ENCODE peak calls at places on chromosomes 3 and 15, in seven cellular contexts. R is neuronal stem cell, B is IMR-90, T is H9, E is mesenchymal stem cell, Z is mesendoderm, V is trophoblast cell. H is an unnamed sample. For H3K27me3, the result is how much of the 10 kb centered on the place peaks cover.

GRCh38 chr3:48130321-48130881 is 57.8 kb downstream of the CDC25A start:
- DNase-seq in R (no peak), B (peak), T (no peak), E (peak), Z (peak), V (no peak), H (no peak)

GRCh38 chr3:190585771-190586630 is 72.1 kb downstream of the IL1RAP start:
- DNase-seq in R (peak), B (peak), T (peak), E (peak), Z (peak), V (peak), H (peak)

GRCh38 chr15:90869601-90870353 is 1.4 kb downstream of the FURIN start:
- DNase-seq in R (no peak), B (peak), T (peak), E (peak), Z (peak), V (peak), H (peak)

GRCh38 chr3:59726279-59726678 is 676.5 kb upstream of the CFAP20DC start:
- DNase-seq in R (no peak), B (no peak), T (no peak), E (no peak), Z (no peak), V (peak), H (no peak)

GRCh38 chr3:100893108-100893507 is 100.1 kb downstream of the ABI3BP start:
- DNase-seq in R (no peak), B (peak), T (no peak), E (no peak), Z (no peak), V (peak), H (no peak)

GRCh38 chr3:130711885-130712284 is 34.7 kb downstream of the PIK3R4 start:
- DNase-seq in R (no peak), B (peak), T (no peak), E (no peak), Z (no peak), V (no peak), H (no peak)

GRCh38 chr3:58521917-58522680 is 14.9 kb downstream of the ACOX2 start:
- DNase-seq in R (no peak), B (no peak), T (no peak), E (peak), Z (peak), V (peak), H (peak)

GRCh38 chr3:37024092-37024491 is 30.8 kb downstream of the MLH1 start:
- DNase-seq in R (no peak), B (peak), T (no peak), E (peak), Z (no peak), V (no peak), H (no peak)

GRCh38 chr3:173894-174293 is 22.7 kb upstream of the CHL1 start:
- DNase-seq in R (no peak), B (peak), T (no peak), E (no peak), Z (no peak), V (no peak), H (no peak)

GRCh38 chr3:49794431-49794830 is 5.2 kb downstream of the CDHR4 start:
- DNase-seq in R (no peak), B (no peak), T (no peak), E (no peak), Z (no peak), V (no peak), H (no peak)

GRCh38 chr3:161415506-161416231 is 44.4 kb upstream of the SPTSSB start:
- DNase-seq in R (no peak), B (peak), T (no peak), E (peak), Z (peak), V (no peak), H (no peak)

GRCh38 chr3:120300971-120301370 is 15.9 kb upstream of the GPR156 start:
- DNase-seq in R (no peak), B (no peak), T (no peak), E (no peak), Z (no peak), V (no peak), H (no peak)

GRCh38 chr3:54507876-54508460 is 385.6 kb downstream of the CACNA2D3 start:
- DNase-seq in R (no peak), B (no peak), T (no peak), E (no peak), Z (no peak), V (no peak), H (no peak)

GRCh38 chr15:37056168-37056893 is 44.0 kb downstream of the MEIS2 start:
- DNase-seq in R (peak), B (no peak), T (no peak), E (no peak), Z (no peak), V (peak), H (no peak)

GRCh38 chr15:59410448-59410896 is 27.5 kb upstream of the FAM81A start:
- DNase-seq in R (no peak), B (no peak), T (no peak), E (no peak), Z (no peak), V (no peak), H (no peak)

GRCh38 chr3:133494469-133494868 is 79.0 kb upstream of the CDV3 start:
- DNase-seq in R (no peak), B (peak), T (peak), E (peak), Z (peak), V (peak), H (peak)

GRCh38 chr3:187739125-187739560 is 6.1 kb downstream of the BCL6 start:
- DNase-seq in R (peak), B (no peak), T (no peak), E (no peak), Z (no peak), V (no peak), H (peak)

GRCh38 chr15:38079236-38079635 is 144.8 kb downstream of the TMCO5A start:
- DNase-seq in R (no peak), B (no peak), T (no peak), E (no peak), Z (no peak), V (no peak), H (no peak)

GRCh38 chr15:36808401-36809160 is 229.2 kb downstream of the CDIN1 start:
- DNase-seq in R (no peak), B (peak), T (no peak), E (no peak), Z (no peak), V (no peak), H (no peak)

GRCh38 chr15:39315200-39315599 is 265.7 kb upstream of the THBS1 start:
- DNase-seq in R (no peak), B (no peak), T (no peak), E (no peak), Z (no peak), V (no peak), H (no peak)

GRCh38 chr3:57753016-57753415 is 3.1 kb upstream of the SLMAP start:
- DNase-seq in R (no peak), B (no peak), T (no peak), E (no peak), Z (no peak), V (peak), H (no peak)

GRCh38 chr15:25796395-25796794 is 66.7 kb downstream of the ATP10A start:
- DNase-seq in R (no peak), B (no peak), T (peak), E (no peak), Z (no peak), V (no peak), H (no peak)

GRCh38 chr3:170961616-170962400 is 53.4 kb upstream of the EIF5A2 start:
- DNase-seq in R (peak), B (peak), T (no peak), E (peak), Z (peak), V (peak), H (no peak)

GRCh38 chr3:38627956-38628355 is 21.5 kb downstream of the SCN5A start:
- DNase-seq in R (peak), B (no peak), T (peak), E (no peak), Z (peak), V (peak), H (peak)

GRCh38 chr15:25508369-25509002 is 69.7 kb upstream of the UBE3A start:
- DNase-seq in R (peak), B (peak), T (no peak), E (peak), Z (peak), V (peak), H (no peak)

GRCh38 chr15:89423981-89424380 is 72.4 kb downstream of the RHCG start:
- DNase-seq in R (no peak), B (no peak), T (no peak), E (no peak), Z (no peak), V (no peak), H (no peak)
- H3K27me3 ChIP-seq in R (half or more), B (under half), T (under half), E (half or more), Z (under half), V (under half), H (under half)

DNA sequence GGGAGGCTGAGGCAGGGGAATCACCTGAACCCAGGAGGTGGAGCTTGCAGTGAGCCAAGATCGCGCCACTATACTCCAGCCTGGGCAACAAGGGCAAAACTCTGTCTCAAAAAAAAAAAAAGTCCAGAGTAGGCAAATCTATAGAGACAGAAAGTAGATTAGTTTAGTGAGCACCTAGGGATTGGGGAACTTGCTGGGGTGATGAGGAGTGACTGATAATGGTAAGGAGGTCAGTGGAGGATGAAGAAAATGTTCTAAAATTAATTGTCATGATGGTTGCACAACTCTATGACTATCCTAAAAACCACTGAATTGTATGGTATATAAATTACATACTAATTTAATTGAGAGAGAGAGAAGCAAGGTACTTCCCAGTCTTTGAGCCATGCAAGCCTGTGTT is 27.8 kb upstream of the LYZL4 start:
- DNase-seq in R (no peak), B (no peak), T (no peak), E (no peak), Z (no peak), V (no peak), H (no peak)
- H3K4ac ChIP-seq in R (no peak), B (no peak), T (no peak), E (no peak), Z (no peak), V (no peak), H (no peak)

DNA sequence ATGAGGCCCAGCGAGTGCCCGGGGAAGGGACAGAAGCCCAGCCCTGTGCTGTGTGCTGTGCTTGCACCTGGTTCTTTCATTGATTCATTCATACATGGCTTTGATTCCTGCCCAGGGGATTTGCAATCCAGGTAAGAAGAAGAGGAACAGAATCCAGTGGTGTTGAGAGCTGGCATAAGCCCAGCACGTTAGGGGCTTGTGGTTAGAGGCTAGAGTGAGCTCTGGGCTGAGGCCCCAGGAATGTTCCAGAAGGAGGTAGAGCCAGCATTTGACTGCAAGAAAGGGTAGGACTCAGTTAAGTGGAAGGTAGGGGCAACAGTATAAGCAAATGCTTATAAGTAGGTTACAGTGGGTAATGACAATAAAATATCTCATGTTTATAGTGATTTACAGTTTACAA is 2.3 kb downstream of the VWA5B2 start:
- DNase-seq in R (no peak), B (no peak), T (no peak), E (no peak), Z (no peak), V (no peak), H (no peak)
- H3K27me3 ChIP-seq in R (half or more), B (half or more), T (under half), E (half or more), Z (under half), V (half or more), H (under half)

DNA sequence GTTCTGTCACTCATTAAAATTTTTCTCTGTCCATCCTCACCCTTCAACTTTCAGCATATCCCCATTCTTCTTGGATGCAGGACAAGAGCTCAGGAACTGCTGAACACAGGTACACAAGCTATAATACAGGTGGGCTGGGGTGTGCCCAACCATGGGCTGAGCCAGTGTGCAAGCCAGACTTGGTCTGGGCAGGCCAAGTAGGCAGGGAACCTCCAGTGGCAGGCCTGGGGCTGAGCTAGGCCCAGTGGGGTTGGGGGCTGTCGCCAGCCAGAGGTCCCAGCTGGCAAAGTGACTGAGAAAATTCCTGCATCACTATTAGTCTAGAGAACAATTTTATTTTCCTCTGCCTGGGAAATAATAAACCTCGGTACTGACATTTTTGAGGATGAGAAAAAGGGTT is 202.9 kb downstream of the LRRC3B start:
- DNase-seq in R (no peak), B (no peak), T (no peak), E (no peak), Z (no peak), V (no peak), H (no peak)
- H3K4ac ChIP-seq in R (no peak), B (no peak), T (no peak), E (no peak), Z (no peak), V (no peak), H (no peak)

DNA sequence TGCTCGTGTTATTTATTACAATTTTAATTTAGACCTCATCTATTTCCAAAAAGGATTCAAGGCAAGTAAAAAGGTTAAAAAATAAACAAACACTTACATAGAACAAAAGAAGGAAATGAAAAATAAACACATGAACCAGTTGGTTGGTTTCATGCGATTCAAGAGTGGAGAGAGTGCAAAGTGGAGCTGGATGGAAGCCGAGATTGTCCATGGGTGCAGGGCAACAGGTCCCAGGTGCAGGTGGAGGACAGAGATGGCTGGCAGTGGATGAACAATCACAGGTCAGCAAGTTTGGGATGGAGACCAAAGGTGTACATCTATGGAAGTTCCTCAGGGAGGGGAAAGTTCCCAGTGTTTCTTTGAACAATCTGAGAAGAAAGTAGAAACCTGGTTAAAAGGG is 11.6 kb upstream of the SEMA5B start:
- DNase-seq in R (no peak), B (no peak), T (no peak), E (no peak), Z (no peak), V (no peak), H (no peak)
- H3K27me3 ChIP-seq in R (under half), B (half or more), T (under half), E (under half), Z (under half), V (under half), H (under half)